ENCODE peak calls at places on chromosomes 4 and X, in seven cellular contexts. D, B, K, Q, H, S and A are unnamed samples. For H3K36me3, the result is how much of the 10 kb centered on the place peaks cover.

GRCh38 chrX:38312436-38312835 is 14.9 kb downstream of the RPGR start:
- DNase-seq in D (no peak), K (no peak), H (no peak), S (no peak), Q (no peak), B (no peak), A (no peak)

GRCh38 chr4:2077537-2078460 is 18.7 kb downstream of the NAT8L start:
- DNase-seq in H (no peak), S (no peak), D (no peak), B (no peak), Q (peak), K (peak), A (no peak)

GRCh38 chrX:151239748-151240147 is 63.4 kb downstream of the GPR50 start:
- DNase-seq in S (no peak), H (no peak), K (no peak), B (no peak), Q (no peak), D (no peak), A (no peak)

GRCh38 chrX:106894978-106895452 is 8.1 kb downstream of the RIPPLY1 start:
- DNase-seq in S (no peak), H (no peak), D (peak), Q (no peak), B (no peak), K (no peak), A (no peak)

GRCh38 chr4:152535903-152536544 is at the start of gene FBXW7:
- DNase-seq in H (peak), S (peak), K (peak), B (peak), Q (peak), D (peak), A (peak)

GRCh38 chrX:152817082-152817744 is 13.3 kb downstream of the CETN2 start:
- DNase-seq in Q (no peak), S (no peak), D (no peak), H (no peak), K (no peak), B (no peak), A (no peak)

GRCh38 chr4:81632581-81633247 is 161.0 kb upstream of the RASGEF1B start:
- DNase-seq in D (no peak), H (no peak), Q (no peak), K (no peak), S (no peak), B (no peak), A (no peak)

GRCh38 chr4:10096201-10096975 is 20.2 kb downstream of the WDR1 start:
- DNase-seq in H (peak), S (peak), Q (no peak), B (peak), K (peak), D (peak), A (no peak)

GRCh38 chr4:3413217-3413671 is 28.5 kb upstream of the HGFAC start:
- DNase-seq in H (no peak), S (no peak), Q (peak), D (peak), B (peak), K (peak), A (no peak)

GRCh38 chr4:38669233-38669632 is 5.2 kb downstream of the KLF3 start:
- DNase-seq in S (no peak), D (no peak), H (no peak), Q (no peak), K (no peak), B (no peak), A (no peak)

GRCh38 chrX:50638123-50638522 is 167.5 kb upstream of the DGKK start:
- DNase-seq in Q (no peak), S (no peak), D (no peak), H (no peak), B (peak), K (no peak), A (no peak)

GRCh38 chrX:155028749-155029360 is 2.2 kb downstream of the FUNDC2 start:
- DNase-seq in D (no peak), Q (no peak), H (no peak), S (no peak), B (no peak), K (no peak), A (no peak)

GRCh38 chr4:118752551-118752950 is 67.4 kb downstream of the METTL14 start:
- DNase-seq in D (no peak), B (no peak), H (no peak), K (no peak), S (no peak), Q (no peak), A (no peak)

GRCh38 chr4:152679414-152680281 is at the start of gene TMEM154:
- DNase-seq in Q (peak), S (no peak), K (peak), H (peak), B (peak), D (peak), A (peak)

GRCh38 chr4:173211222-173211621 is 42.6 kb downstream of the GALNT7 start:
- DNase-seq in K (no peak), D (no peak), S (no peak), B (no peak), Q (no peak), H (no peak), A (no peak)

GRCh38 chrX:125205084-125205917 is 114.4 kb upstream of the TEX13C start:
- DNase-seq in S (no peak), Q (peak), D (peak), H (no peak), K (peak), B (peak), A (no peak)

GRCh38 chr4:21697583-21697982 is 251.0 kb downstream of the KCNIP4 start:
- DNase-seq in B (peak), K (peak), H (no peak), D (no peak), S (no peak), Q (no peak), A (peak)

GRCh38 chr4:73816814-73817213 is 19.7 kb upstream of the CXCL6 start:
- DNase-seq in H (no peak), Q (no peak), S (no peak), K (no peak), D (no peak), B (no peak), A (no peak)

GRCh38 chrX:9988762-9989161 is 21.6 kb downstream of the CLDN34 start:
- DNase-seq in H (no peak), K (no peak), S (no peak), D (no peak), B (no peak), Q (no peak), A (no peak)

GRCh38 chr4:3671571-3672464 is 94.4 kb upstream of the ADRA2C start:
- DNase-seq in K (peak), D (no peak), S (no peak), Q (peak), B (peak), H (no peak), A (no peak)

GRCh38 chr4:82380344-82380743 is 6.6 kb upstream of the HNRNPD start:
- DNase-seq in S (no peak), D (no peak), Q (no peak), B (no peak), K (no peak), H (no peak), A (no peak)

GRCh38 chrX:68647156-68647957 is at the start of gene STARD8:
- DNase-seq in K (no peak), H (no peak), S (peak), Q (peak), B (peak), D (peak), A (no peak)

GRCh38 chr4:145909331-145909730 is 29.3 kb downstream of the ZNF827 start:
- DNase-seq in B (peak), H (peak), D (peak), K (peak), Q (no peak), S (no peak), A (peak)

GRCh38 chrX:102739642-102740041 is 19.1 kb downstream of the GPRASP3 start:
- DNase-seq in Q (no peak), H (no peak), D (no peak), K (no peak), B (no peak), S (no peak), A (no peak)

GRCh38 chr4:37453361-37454262 is 209.1 kb downstream of the NWD2 start:
- DNase-seq in Q (peak), H (no peak), B (peak), S (no peak), K (peak), D (peak), A (peak)
- H3K4me3 ChIP-seq in Q (peak), H (peak), B (peak), S (peak), K (peak), D (peak), A (peak)

GRCh38 chr4:147539959-147540358 is 59.1 kb downstream of the EDNRA start:
- DNase-seq in Q (no peak), B (no peak), D (no peak), H (no peak), S (no peak), K (no peak), A (no peak)

GRCh38 chr4:147530723-147531122 is 49.8 kb downstream of the EDNRA start:
- DNase-seq in H (no peak), D (no peak), K (no peak), B (no peak), Q (no peak), S (no peak), A (no peak)

GRCh38 chr4:147530153-147530552 is 49.3 kb downstream of the EDNRA start:
- DNase-seq in D (no peak), B (no peak), S (no peak), K (no peak), Q (no peak), H (no peak), A (no peak)

GRCh38 chr4:147535161-147535560 is 54.3 kb downstream of the EDNRA start:
- DNase-seq in H (no peak), K (no peak), Q (no peak), S (no peak), D (no peak), B (no peak), A (no peak)
- H3K27ac ChIP-seq in H (peak), K (no peak), Q (no peak), S (no peak), D (no peak), B (no peak), A (no peak)

GRCh38 chr4:7819446-7819845 is 120.2 kb downstream of the AFAP1 start:
- DNase-seq in K (peak), Q (no peak), D (no peak), B (no peak), H (no peak), S (no peak), A (no peak)

GRCh38 chr4:7815981-7816380 is 123.7 kb downstream of the AFAP1 start:
- DNase-seq in K (no peak), D (no peak), S (no peak), B (no peak), H (no peak), Q (no peak), A (no peak)

GRCh38 chr4:7816771-7817170 is 122.9 kb downstream of the AFAP1 start:
- DNase-seq in K (no peak), S (no peak), B (no peak), H (no peak), D (no peak), Q (no peak), A (no peak)

GRCh38 chr4:7818676-7819041 is 121.0 kb downstream of the AFAP1 start:
- DNase-seq in B (no peak), H (no peak), D (no peak), Q (no peak), S (no peak), K (no peak), A (no peak)

DNA sequence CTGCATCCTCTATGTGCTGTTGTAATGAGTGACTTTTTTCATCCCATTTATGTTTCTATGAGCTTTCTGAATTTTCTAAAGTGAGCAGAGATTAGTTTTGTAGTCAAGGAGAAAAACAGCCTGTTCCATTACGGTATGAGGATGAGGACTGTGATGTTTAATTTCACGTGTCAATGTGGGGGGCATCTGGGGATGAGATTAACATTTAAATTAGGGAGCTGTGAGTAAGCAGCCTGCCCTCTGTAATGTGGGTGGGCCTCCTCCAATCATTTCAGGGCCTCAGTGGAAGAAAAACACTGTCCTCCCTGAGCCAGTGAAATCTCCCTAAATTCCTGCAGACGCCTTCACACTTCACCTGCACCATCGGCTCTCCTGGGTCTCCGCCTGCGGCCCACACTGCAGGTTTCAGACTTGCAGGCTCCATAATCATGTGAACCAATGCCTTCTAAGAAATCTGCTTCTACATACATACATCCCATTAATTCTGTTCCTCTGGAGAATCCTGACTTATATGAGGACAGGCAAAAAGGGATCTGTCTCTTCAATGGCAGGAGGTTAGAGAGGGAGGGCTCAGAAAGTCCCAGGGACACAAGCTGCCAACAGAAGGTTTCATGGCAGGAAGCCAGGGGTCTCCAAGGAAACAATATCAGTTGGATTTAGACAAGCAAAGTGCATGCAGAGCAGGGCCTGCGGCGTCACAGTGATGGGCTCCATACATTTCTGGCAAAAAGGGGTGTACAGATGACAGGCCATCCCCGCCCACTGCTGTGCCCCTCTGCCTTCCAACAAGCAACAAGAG is 121.6 kb downstream of the AFAP1 start:
- DNase-seq in D (no peak), B (no peak), K (no peak), H (no peak), S (no peak), Q (no peak), A (no peak)
- H3K36me3 ChIP-seq in D (under half), B (under half), K (under half), H (under half), S (under half), Q (under half), A (under half)

GRCh38 chr4:104490096-104490769 is 4.5 kb downstream of the CXXC4 start:
- DNase-seq in B (no peak), H (no peak), K (no peak), S (no peak), D (no peak), Q (no peak), A (no peak)

GRCh38 chr4:104487105-104487504 is 7.6 kb downstream of the CXXC4 start:
- DNase-seq in S (no peak), Q (no peak), D (no peak), K (no peak), H (no peak), B (no peak), A (no peak)

GRCh38 chr4:104489731-104490095 is 5.0 kb downstream of the CXXC4 start:
- DNase-seq in Q (no peak), K (no peak), S (no peak), H (no peak), D (no peak), B (no peak), A (no peak)

GRCh38 chr4:104488151-104488550 is 6.5 kb downstream of the CXXC4 start:
- DNase-seq in K (no peak), D (no peak), B (no peak), Q (no peak), H (no peak), S (no peak), A (no peak)

GRCh38 chr4:104486702-104487101 is 8.0 kb downstream of the CXXC4 start:
- DNase-seq in Q (no peak), K (no peak), H (no peak), S (no peak), B (no peak), D (no peak), A (no peak)
- H3K4me3 ChIP-seq in Q (no peak), K (no peak), H (no peak), S (no peak), B (no peak), D (no peak), A (no peak)

GRCh38 chr4:70714488-70714887 is 7.3 kb upstream of the RUFY3 start:
- DNase-seq in H (no peak), D (no peak), K (no peak), Q (no peak), B (no peak), S (no peak), A (no peak)

GRCh38 chr4:70712604-70713452 is 8.9 kb upstream of the RUFY3 start:
- DNase-seq in H (no peak), D (no peak), S (no peak), Q (no peak), B (no peak), K (no peak), A (no peak)

GRCh38 chr4:70712150-70712549 is 9.6 kb upstream of the RUFY3 start:
- DNase-seq in Q (no peak), K (no peak), B (no peak), H (no peak), D (no peak), S (no peak), A (no peak)

GRCh38 chr4:70714061-70714468 is 7.7 kb upstream of the RUFY3 start:
- DNase-seq in K (no peak), H (no peak), Q (no peak), B (no peak), S (no peak), D (no peak), A (no peak)

GRCh38 chr4:70713453-70714026 is 8.2 kb upstream of the RUFY3 start:
- DNase-seq in Q (no peak), K (no peak), S (no peak), D (no peak), H (no peak), B (no peak), A (no peak)
- H3K27ac ChIP-seq in Q (no peak), K (peak), S (no peak), D (no peak), H (no peak), B (peak), A (no peak)

GRCh38 chr4:168361365-168362024 is 42.9 kb upstream of the DDX60 start:
- DNase-seq in K (no peak), S (no peak), H (no peak), Q (no peak), B (no peak), D (no peak), A (no peak)
- H3K36me3 ChIP-seq in K (under half), S (under half), H (under half), Q (under half), B (under half), D (under half), A (under half)

GRCh38 chr4:163902417-163902816 is 407.9 kb downstream of the TMA16 start:
- DNase-seq in K (no peak), B (no peak), Q (no peak), H (no peak), D (no peak), S (no peak), A (no peak)
- H3K4me3 ChIP-seq in K (no peak), B (no peak), Q (no peak), H (no peak), D (no peak), S (no peak), A (no peak)

GRCh38 chr4:185213341-185213740 is 3.9 kb downstream of the SNX25 start:
- DNase-seq in K (no peak), S (no peak), D (no peak), Q (no peak), B (no peak), H (no peak), A (no peak)
- H3K27ac ChIP-seq in K (no peak), S (no peak), D (no peak), Q (no peak), B (no peak), H (peak), A (no peak)